ENCODE peak calls at places on chromosomes 13 and 19, in five cellular contexts. One of them, this sample, is unnamed.

GRCh38 chr19:14556662-14557188 is 15.1 kb downstream of the NDUFB7 start:
- DNase-seq in psoas muscle: peak
- DNase-seq in fibroblast of lung: peak
- DNase-seq in mucosa of descending colon: peak
- DNase-seq in bronchial epithelial cell: peak
- DNase-seq in this sample: peak

GRCh38 chr13:66264976-66265375 is 965.2 kb downstream of the PCDH9 start:
- DNase-seq in psoas muscle: no peak
- DNase-seq in fibroblast of lung: peak
- DNase-seq in mucosa of descending colon: no peak
- DNase-seq in bronchial epithelial cell: peak
- DNase-seq in this sample: no peak

GRCh38 chr19:32316034-32316433 is 29.4 kb upstream of the ZNF507 start:
- DNase-seq in psoas muscle: no peak
- DNase-seq in fibroblast of lung: no peak
- DNase-seq in mucosa of descending colon: no peak
- DNase-seq in bronchial epithelial cell: no peak
- DNase-seq in this sample: peak

GRCh38 chr19:33997690-33998089 is 174.6 kb upstream of the LSM14A start:
- DNase-seq in psoas muscle: no peak
- DNase-seq in fibroblast of lung: no peak
- DNase-seq in mucosa of descending colon: no peak
- DNase-seq in bronchial epithelial cell: no peak
- DNase-seq in this sample: no peak

GRCh38 chr19:18342090-18342632 is 1.8 kb downstream of the PGPEP1 start:
- DNase-seq in psoas muscle: no peak
- DNase-seq in fibroblast of lung: no peak
- DNase-seq in mucosa of descending colon: no peak
- DNase-seq in bronchial epithelial cell: no peak
- DNase-seq in this sample: no peak

GRCh38 chr13:105406551-105406950 is 1128.9 kb downstream of the EFNB2 start:
- DNase-seq in psoas muscle: no peak
- DNase-seq in fibroblast of lung: no peak
- DNase-seq in mucosa of descending colon: no peak
- DNase-seq in bronchial epithelial cell: no peak
- DNase-seq in this sample: no peak

GRCh38 chr13:99979453-99980200 is 2.0 kb upstream of the ZIC2 start:
- DNase-seq in psoas muscle: no peak
- DNase-seq in fibroblast of lung: no peak
- DNase-seq in mucosa of descending colon: peak
- DNase-seq in bronchial epithelial cell: no peak
- DNase-seq in this sample: no peak

GRCh38 chr19:58385313-58386165 is 1.5 kb upstream of the RPS5 start:
- DNase-seq in psoas muscle: no peak
- DNase-seq in fibroblast of lung: no peak
- DNase-seq in mucosa of descending colon: peak
- DNase-seq in bronchial epithelial cell: no peak
- DNase-seq in this sample: no peak

GRCh38 chr19:17385878-17386611 is 8.0 kb downstream of the CCDC194 start:
- DNase-seq in psoas muscle: peak
- DNase-seq in fibroblast of lung: peak
- DNase-seq in mucosa of descending colon: peak
- DNase-seq in bronchial epithelial cell: peak
- DNase-seq in this sample: peak

GRCh38 chr13:113791226-113791625 is 32.2 kb downstream of the TMEM255B start:
- DNase-seq in psoas muscle: no peak
- DNase-seq in fibroblast of lung: no peak
- DNase-seq in mucosa of descending colon: no peak
- DNase-seq in bronchial epithelial cell: no peak
- DNase-seq in this sample: no peak

GRCh38 chr13:26460652-26461051 is 96.8 kb upstream of the WASF3 start:
- DNase-seq in psoas muscle: peak
- DNase-seq in fibroblast of lung: no peak
- DNase-seq in mucosa of descending colon: no peak
- DNase-seq in bronchial epithelial cell: no peak
- DNase-seq in this sample: no peak

GRCh38 chr19:19345970-19346369 is 25.3 kb downstream of the MAU2 start:
- DNase-seq in psoas muscle: no peak
- DNase-seq in fibroblast of lung: no peak
- DNase-seq in mucosa of descending colon: no peak
- DNase-seq in bronchial epithelial cell: no peak
- DNase-seq in this sample: no peak

GRCh38 chr13:40193290-40194203 is 472.9 kb downstream of the FOXO1 start:
- DNase-seq in psoas muscle: peak
- DNase-seq in fibroblast of lung: peak
- DNase-seq in mucosa of descending colon: no peak
- DNase-seq in bronchial epithelial cell: no peak
- DNase-seq in this sample: no peak

GRCh38 chr13:22744688-22745452 is 435.9 kb upstream of the SGCG start:
- DNase-seq in psoas muscle: no peak
- DNase-seq in fibroblast of lung: no peak
- DNase-seq in mucosa of descending colon: no peak
- DNase-seq in bronchial epithelial cell: no peak
- DNase-seq in this sample: no peak

GRCh38 chr13:22736768-22737092 is 444.0 kb upstream of the SGCG start:
- DNase-seq in psoas muscle: no peak
- DNase-seq in fibroblast of lung: no peak
- DNase-seq in mucosa of descending colon: no peak
- DNase-seq in bronchial epithelial cell: no peak
- DNase-seq in this sample: no peak

GRCh38 chr13:22736084-22736767 is 444.6 kb upstream of the SGCG start:
- DNase-seq in psoas muscle: no peak
- DNase-seq in fibroblast of lung: no peak
- DNase-seq in mucosa of descending colon: no peak
- DNase-seq in bronchial epithelial cell: no peak
- DNase-seq in this sample: no peak

GRCh38 chr13:22738357-22738756 is 442.4 kb upstream of the SGCG start:
- DNase-seq in psoas muscle: no peak
- DNase-seq in fibroblast of lung: no peak
- DNase-seq in mucosa of descending colon: no peak
- DNase-seq in bronchial epithelial cell: no peak
- DNase-seq in this sample: no peak

GRCh38 chr13:22740264-22740663 is 440.5 kb upstream of the SGCG start:
- DNase-seq in psoas muscle: no peak
- DNase-seq in fibroblast of lung: no peak
- DNase-seq in mucosa of descending colon: no peak
- DNase-seq in bronchial epithelial cell: peak
- DNase-seq in this sample: no peak
- TF ChIP-seq CTCF in psoas muscle: no peak
- TF ChIP-seq CTCF in fibroblast of lung: peak
- TF ChIP-seq CTCF in mucosa of descending colon: no peak
- TF ChIP-seq CTCF in bronchial epithelial cell: peak
- TF ChIP-seq CTCF in this sample: peak

GRCh38 chr13:34734932-34735331 is 207.1 kb upstream of the NBEA start:
- DNase-seq in psoas muscle: no peak
- DNase-seq in fibroblast of lung: no peak
- DNase-seq in mucosa of descending colon: no peak
- DNase-seq in bronchial epithelial cell: peak
- DNase-seq in this sample: no peak
- TF ChIP-seq CTCF in psoas muscle: no peak
- TF ChIP-seq CTCF in fibroblast of lung: no peak
- TF ChIP-seq CTCF in mucosa of descending colon: no peak
- TF ChIP-seq CTCF in bronchial epithelial cell: no peak
- TF ChIP-seq CTCF in this sample: no peak

DNA sequence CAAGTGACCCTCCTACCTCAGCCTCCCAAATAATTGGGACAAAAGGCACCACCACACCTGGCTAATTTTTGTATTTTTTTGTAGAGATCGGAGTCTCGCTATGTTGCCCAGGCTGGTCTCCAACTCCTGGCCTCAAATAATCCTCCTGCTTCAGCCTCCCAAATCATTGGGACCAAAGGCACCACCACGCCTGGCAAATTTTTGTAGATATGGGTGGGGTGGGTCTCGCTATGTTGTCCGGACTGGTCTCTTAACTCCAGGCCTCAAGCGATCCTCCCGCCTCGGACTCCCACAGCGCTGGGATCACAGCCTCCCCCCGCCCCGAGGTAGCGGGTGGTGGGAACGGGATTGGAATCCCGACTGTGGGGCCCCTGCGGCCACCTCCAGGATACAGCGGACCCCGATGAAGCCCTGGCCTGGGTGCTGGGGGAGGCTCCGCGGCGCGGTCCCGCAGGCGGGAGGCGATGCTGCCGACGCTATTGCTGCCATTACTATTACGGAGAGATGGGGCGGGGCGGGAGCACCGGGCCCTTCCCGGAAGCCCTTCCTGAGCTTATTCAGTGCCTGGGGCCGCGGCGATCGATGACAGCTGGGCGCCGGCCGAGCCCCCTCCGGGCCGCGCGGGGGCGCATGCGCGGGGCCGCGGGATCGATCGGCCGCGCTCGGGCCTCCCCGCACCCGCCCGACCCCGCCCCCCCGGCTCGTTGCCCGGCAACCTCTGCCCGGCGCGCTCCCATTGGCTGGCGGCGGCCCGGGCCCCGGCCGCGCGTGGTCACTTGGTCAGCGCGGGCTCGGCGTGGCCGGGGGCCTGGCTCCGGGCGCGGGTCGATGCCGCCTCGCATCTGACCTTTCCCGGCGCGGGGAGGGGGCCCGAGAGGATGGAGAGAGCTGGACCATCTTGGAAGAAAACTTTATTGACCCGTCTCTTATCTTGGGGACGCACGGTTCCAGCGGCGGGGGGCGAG is 27.9 kb upstream of the ONECUT3 start:
- DNase-seq in psoas muscle: peak
- DNase-seq in fibroblast of lung: peak
- DNase-seq in mucosa of descending colon: peak
- DNase-seq in bronchial epithelial cell: no peak
- DNase-seq in this sample: peak
- TF ChIP-seq CTCF in psoas muscle: no peak
- TF ChIP-seq CTCF in fibroblast of lung: peak
- TF ChIP-seq CTCF in mucosa of descending colon: no peak
- TF ChIP-seq CTCF in bronchial epithelial cell: peak
- TF ChIP-seq CTCF in this sample: no peak

DNA sequence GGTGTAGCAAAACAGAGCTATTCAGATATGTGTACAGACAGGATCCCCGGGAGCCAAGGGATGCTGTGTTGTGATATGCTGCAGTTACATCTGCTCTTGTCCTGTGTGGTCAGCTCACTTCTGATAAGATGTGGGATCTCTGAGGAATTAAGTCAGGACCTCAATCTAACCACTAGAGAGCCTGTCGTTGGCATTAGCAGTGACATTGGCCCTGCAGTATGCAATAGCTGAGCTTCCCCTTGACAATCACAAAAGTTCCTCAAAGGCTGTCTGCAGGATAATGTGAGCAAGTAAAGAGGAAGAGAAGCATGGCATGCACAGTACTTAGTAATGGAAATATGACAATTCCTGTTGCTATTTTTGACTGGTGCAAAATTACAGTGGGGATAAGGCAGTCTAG is 203.4 kb upstream of the MIR17HG start:
- DNase-seq in psoas muscle: no peak
- DNase-seq in fibroblast of lung: peak
- DNase-seq in mucosa of descending colon: no peak
- DNase-seq in bronchial epithelial cell: no peak
- DNase-seq in this sample: no peak
- TF ChIP-seq CTCF in psoas muscle: no peak
- TF ChIP-seq CTCF in fibroblast of lung: no peak
- TF ChIP-seq CTCF in mucosa of descending colon: no peak
- TF ChIP-seq CTCF in bronchial epithelial cell: no peak
- TF ChIP-seq CTCF in this sample: no peak

GRCh38 chr19:8986296-8986695 is 23.9 kb downstream of the MUC16 start:
- DNase-seq in psoas muscle: no peak
- DNase-seq in fibroblast of lung: no peak
- DNase-seq in mucosa of descending colon: no peak
- DNase-seq in bronchial epithelial cell: no peak
- DNase-seq in this sample: no peak

DNA sequence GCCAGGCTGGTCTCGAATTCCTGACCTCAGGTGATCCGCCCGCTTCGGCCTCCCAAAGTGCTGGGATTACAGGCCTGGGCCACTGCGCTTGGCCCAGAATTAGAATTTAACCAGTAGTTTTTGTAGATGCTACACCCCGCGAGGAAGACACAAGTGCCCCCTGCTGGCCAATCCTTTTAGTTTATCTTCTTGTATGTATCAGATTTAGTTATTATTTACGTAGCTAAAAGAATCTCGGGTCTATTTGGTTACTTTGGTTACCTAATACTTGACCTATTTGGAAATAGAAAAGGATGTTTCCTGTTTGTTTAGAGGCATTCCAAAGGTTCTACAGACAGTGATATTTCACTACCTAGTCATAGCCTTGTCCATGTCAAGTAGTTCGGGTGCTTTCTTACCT is 22.0 kb downstream of the MUC16 start:
- DNase-seq in psoas muscle: no peak
- DNase-seq in fibroblast of lung: no peak
- DNase-seq in mucosa of descending colon: no peak
- DNase-seq in bronchial epithelial cell: no peak
- DNase-seq in this sample: no peak
- TF ChIP-seq CTCF in psoas muscle: no peak
- TF ChIP-seq CTCF in fibroblast of lung: no peak
- TF ChIP-seq CTCF in mucosa of descending colon: no peak
- TF ChIP-seq CTCF in bronchial epithelial cell: no peak
- TF ChIP-seq CTCF in this sample: no peak

DNA sequence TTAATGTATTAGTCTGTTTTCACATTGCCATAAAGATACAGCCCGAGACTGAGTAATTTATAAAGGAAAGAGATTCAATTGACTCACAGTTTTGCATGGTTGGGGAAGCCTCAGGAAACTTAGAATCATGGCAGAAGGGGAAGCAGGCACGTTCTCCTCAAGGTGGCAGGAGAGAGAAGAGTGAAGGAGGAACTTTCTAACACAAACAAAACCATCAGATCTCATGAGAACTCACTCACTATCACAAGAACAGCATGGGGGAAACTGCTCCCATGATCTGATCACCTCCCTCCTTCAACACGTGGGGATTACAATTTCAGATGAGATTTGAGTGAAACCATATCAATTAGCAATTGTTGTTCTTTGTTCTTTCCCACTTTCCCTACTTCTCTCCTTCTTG is 689.0 kb upstream of the SLITRK1 start:
- DNase-seq in psoas muscle: no peak
- DNase-seq in fibroblast of lung: no peak
- DNase-seq in mucosa of descending colon: no peak
- DNase-seq in bronchial epithelial cell: peak
- DNase-seq in this sample: no peak
- TF ChIP-seq CTCF in psoas muscle: no peak
- TF ChIP-seq CTCF in fibroblast of lung: no peak
- TF ChIP-seq CTCF in mucosa of descending colon: no peak
- TF ChIP-seq CTCF in bronchial epithelial cell: no peak
- TF ChIP-seq CTCF in this sample: no peak

DNA sequence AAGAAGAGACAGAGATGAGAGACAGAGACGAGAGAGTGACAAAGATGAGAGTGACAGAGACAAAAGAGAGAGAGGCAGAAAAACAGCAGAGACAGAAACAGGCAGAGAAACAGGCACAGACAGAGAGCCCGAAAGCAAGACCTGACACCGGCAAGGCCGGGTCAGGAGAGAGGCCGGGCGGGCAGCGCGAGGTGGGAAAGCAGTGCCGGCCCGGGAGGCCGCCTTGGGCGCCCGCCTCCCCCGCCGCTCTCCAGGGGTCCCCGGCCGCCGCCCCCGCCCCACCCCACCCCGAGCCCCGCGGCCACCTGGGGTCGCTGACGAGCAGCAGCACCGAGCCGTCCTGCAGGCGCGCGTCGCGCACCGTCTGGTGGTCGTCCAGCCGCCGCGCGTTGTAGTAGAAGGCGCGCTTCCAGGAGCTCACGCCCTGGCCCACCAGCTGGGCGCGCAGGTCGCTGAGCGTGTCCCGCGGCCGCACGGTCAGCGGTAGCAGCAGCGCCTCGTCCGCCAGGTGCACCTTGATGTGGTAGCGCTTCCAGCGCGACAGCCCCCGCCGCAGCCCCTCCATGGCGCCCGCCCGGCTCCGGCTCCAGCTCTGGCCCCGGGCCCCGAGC is at the start of gene TINCR:
- DNase-seq in psoas muscle: no peak
- DNase-seq in fibroblast of lung: no peak
- DNase-seq in mucosa of descending colon: no peak
- DNase-seq in bronchial epithelial cell: no peak
- DNase-seq in this sample: no peak
- TF ChIP-seq CTCF in psoas muscle: no peak
- TF ChIP-seq CTCF in fibroblast of lung: no peak
- TF ChIP-seq CTCF in mucosa of descending colon: no peak
- TF ChIP-seq CTCF in bronchial epithelial cell: peak
- TF ChIP-seq CTCF in this sample: peak

This sample was measured in MCF 10A.